ENCODE peak calls at places on chromosome 19, in seven cellular contexts. R is H1, V is neuronal stem cell, G is mesendoderm, U is IMR-90, Y is colonic mucosa, C is endodermal cell. A is an unnamed sample.

GRCh38 chr19:7013678-7014077 is 7.6 kb downstream of the MBD3L2B start:
- DNase-seq in R (no peak), V (no peak), G (no peak), U (no peak), Y (peak), C (no peak), A (no peak)

GRCh38 chr19:10288662-10289166 is 1.0 kb upstream of the ICAM5 start:
- DNase-seq in R (peak), V (no peak), G (peak), U (peak), Y (peak), C (peak), A (no peak)

GRCh38 chr19:31356587-31357314 is 7.5 kb upstream of the TSHZ3 start:
- DNase-seq in R (peak), V (no peak), G (peak), U (no peak), Y (peak), C (peak), A (peak)

GRCh38 chr19:31890230-31890629 is 455.2 kb upstream of the ZNF507 start:
- DNase-seq in R (peak), V (no peak), G (peak), U (no peak), Y (no peak), C (peak), A (no peak)

GRCh38 chr19:51439021-51439465 is 19.2 kb downstream of the SIGLEC8 start:
- DNase-seq in R (no peak), V (no peak), G (peak), U (no peak), Y (no peak), C (peak), A (no peak)

GRCh38 chr19:45179063-45179847 is 671 bp downstream of the BLOC1S3 start:
- DNase-seq in R (no peak), V (no peak), G (no peak), U (peak), Y (no peak), C (peak), A (no peak)

GRCh38 chr19:29529646-29530548 is 4.1 kb downstream of the VSTM2B start:
- DNase-seq in R (peak), V (peak), G (peak), U (no peak), Y (no peak), C (peak), A (no peak)

GRCh38 chr19:5036733-5037681 is 68.1 kb downstream of the KDM4B start:
- DNase-seq in R (no peak), V (no peak), G (no peak), U (peak), Y (no peak), C (no peak), A (peak)

GRCh38 chr19:28500982-28501633 is 711.8 kb downstream of the UQCRFS1 start:
- DNase-seq in R (no peak), V (no peak), G (no peak), U (no peak), Y (no peak), C (peak), A (no peak)

GRCh38 chr19:2089727-2090053 is 6.4 kb downstream of the MOB3A start:
- DNase-seq in R (no peak), V (no peak), G (no peak), U (no peak), Y (no peak), C (no peak), A (no peak)

GRCh38 chr19:3549816-3550215 is 7.6 kb downstream of the MFSD12 start:
- DNase-seq in R (no peak), V (no peak), G (no peak), U (no peak), Y (no peak), C (no peak), A (no peak)

GRCh38 chr19:5624154-5624663 is 1.3 kb downstream of the SAFB start:
- DNase-seq in R (peak), V (no peak), G (peak), U (peak), Y (peak), C (peak), A (peak)

GRCh38 chr19:748274-748598 is 2.7 kb upstream of the MISP start:
- DNase-seq in R (no peak), V (no peak), G (no peak), U (no peak), Y (peak), C (peak), A (no peak)

GRCh38 chr19:18507021-18507726 is 14.7 kb downstream of the ELL start:
- DNase-seq in R (no peak), V (no peak), G (no peak), U (no peak), Y (peak), C (no peak), A (no peak)

GRCh38 chr19:45142728-45143115 is 18.1 kb downstream of the NKPD1 start:
- DNase-seq in R (no peak), V (no peak), G (no peak), U (no peak), Y (no peak), C (no peak), A (no peak)

GRCh38 chr19:10724573-10725071 is 6.7 kb downstream of the DNM2 start:
- DNase-seq in R (no peak), V (no peak), G (no peak), U (no peak), Y (no peak), C (no peak), A (no peak)

GRCh38 chr19:46760363-46760762 is 14.1 kb upstream of the STRN4 start:
- DNase-seq in R (no peak), V (no peak), G (no peak), U (no peak), Y (no peak), C (no peak), A (no peak)

GRCh38 chr19:46759817-46760333 is 13.6 kb upstream of the STRN4 start:
- DNase-seq in R (no peak), V (no peak), G (no peak), U (peak), Y (no peak), C (no peak), A (peak)

GRCh38 chr19:46762245-46762890 is 16.1 kb upstream of the STRN4 start:
- DNase-seq in R (no peak), V (no peak), G (no peak), U (no peak), Y (no peak), C (no peak), A (no peak)

GRCh38 chr19:46764817-46765291 is 18.6 kb upstream of the STRN4 start:
- DNase-seq in R (no peak), V (no peak), G (no peak), U (no peak), Y (peak), C (no peak), A (no peak)

DNA sequence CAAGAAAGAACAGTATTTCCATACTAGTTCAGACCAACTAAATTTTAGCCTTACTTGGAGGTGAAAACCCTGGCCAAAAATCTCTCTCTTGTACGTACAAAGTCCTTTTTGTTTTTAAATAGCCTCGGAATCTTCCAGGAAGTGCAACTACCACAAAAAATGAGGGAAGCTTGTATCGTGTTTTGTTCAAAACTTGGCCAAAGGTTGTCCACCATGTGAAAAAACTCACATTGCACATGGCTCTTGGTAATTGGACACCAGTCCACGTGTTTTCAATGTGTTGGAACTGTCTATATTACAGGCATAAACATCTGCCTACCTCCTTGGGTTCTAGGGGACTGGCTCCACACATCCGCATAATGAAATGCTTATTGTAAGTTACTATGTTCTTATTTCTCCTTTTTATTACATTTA is 15.2 kb upstream of the STRN4 start:
- DNase-seq in R (no peak), V (no peak), G (no peak), U (peak), Y (no peak), C (no peak), A (peak)
- H3K9ac ChIP-seq in R (no peak), V (no peak), G (no peak), U (no peak), Y (no peak), C (no peak), A (no peak)

GRCh38 chr19:15992014-15992413 is 43.2 kb downstream of the OR10H4 start:
- DNase-seq in R (no peak), V (no peak), G (no peak), U (no peak), Y (no peak), C (no peak), A (no peak)
- H3K9ac ChIP-seq in R (no peak), V (no peak), G (no peak), U (no peak), Y (no peak), C (no peak), A (no peak)

GRCh38 chr19:14027856-14028450 is at the start of gene RLN3:
- DNase-seq in R (no peak), V (no peak), G (no peak), U (no peak), Y (no peak), C (no peak), A (no peak)

GRCh38 chr19:14031719-14032480 is at the start of gene IL27RA:
- DNase-seq in R (peak), V (peak), G (peak), U (peak), Y (peak), C (peak), A (peak)

GRCh38 chr19:14028901-14029300 is 953 bp downstream of the RLN3 start:
- DNase-seq in R (no peak), V (no peak), G (no peak), U (no peak), Y (no peak), C (no peak), A (no peak)

GRCh38 chr19:14033946-14034345 is 2.4 kb downstream of the IL27RA start:
- DNase-seq in R (no peak), V (no peak), G (no peak), U (no peak), Y (no peak), C (no peak), A (peak)

DNA sequence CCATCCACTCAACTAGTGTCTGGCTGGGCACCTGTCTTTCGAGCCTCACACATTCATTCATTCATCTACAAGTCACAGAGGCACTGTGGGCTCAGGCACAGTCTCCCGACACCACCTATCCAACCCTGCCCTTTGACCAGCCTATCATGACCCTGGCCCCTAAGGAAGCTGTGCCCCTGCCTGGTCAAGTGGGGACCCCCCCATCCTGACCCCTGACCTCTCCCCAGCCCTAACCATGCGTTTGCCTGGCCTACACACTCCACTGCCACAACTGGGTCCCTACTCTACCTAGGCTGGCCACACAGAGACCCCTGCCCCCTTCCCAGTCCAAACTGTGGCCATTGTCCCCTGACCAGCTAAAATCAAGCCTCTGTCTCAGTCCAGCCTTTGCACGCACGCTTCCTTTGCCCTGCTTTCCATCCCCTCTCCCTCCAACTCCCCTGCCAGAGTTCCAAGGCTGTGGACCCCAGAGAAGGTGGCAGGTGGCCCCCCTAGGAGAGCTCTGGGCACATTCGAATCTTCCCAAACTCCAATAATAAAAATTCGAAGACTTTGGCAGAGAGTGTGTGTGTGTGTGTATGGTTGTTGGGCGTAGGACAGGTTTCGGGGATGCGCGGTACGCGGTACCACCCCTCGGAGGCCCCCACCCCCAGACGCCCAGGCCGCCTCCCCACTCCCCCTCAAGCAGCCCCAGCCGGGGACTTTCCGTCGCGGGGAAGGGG is 404 bp upstream of the IL27RA start:
- DNase-seq in R (no peak), V (no peak), G (no peak), U (no peak), Y (no peak), C (no peak), A (no peak)
- H3K9ac ChIP-seq in R (no peak), V (peak), G (peak), U (no peak), Y (no peak), C (peak), A (peak)

GRCh38 chr19:17468302-17469091 is 1.8 kb upstream of the SLC27A1 start:
- DNase-seq in R (no peak), V (no peak), G (no peak), U (no peak), Y (peak), C (peak), A (no peak)

GRCh38 chr19:17469371-17470203 is 737 bp upstream of the SLC27A1 start:
- DNase-seq in R (peak), V (peak), G (peak), U (peak), Y (peak), C (peak), A (peak)

GRCh38 chr19:17467471-17468301 is 2.6 kb upstream of the SLC27A1 start:
- DNase-seq in R (no peak), V (no peak), G (no peak), U (no peak), Y (no peak), C (no peak), A (no peak)

GRCh38 chr19:17469092-17469370 is 1.3 kb upstream of the SLC27A1 start:
- DNase-seq in R (no peak), V (no peak), G (no peak), U (peak), Y (no peak), C (no peak), A (no peak)

GRCh38 chr19:17466487-17466850 is 3.9 kb upstream of the SLC27A1 start:
- DNase-seq in R (no peak), V (no peak), G (no peak), U (no peak), Y (no peak), C (no peak), A (no peak)
- H3K9ac ChIP-seq in R (no peak), V (no peak), G (no peak), U (no peak), Y (no peak), C (no peak), A (no peak)

DNA sequence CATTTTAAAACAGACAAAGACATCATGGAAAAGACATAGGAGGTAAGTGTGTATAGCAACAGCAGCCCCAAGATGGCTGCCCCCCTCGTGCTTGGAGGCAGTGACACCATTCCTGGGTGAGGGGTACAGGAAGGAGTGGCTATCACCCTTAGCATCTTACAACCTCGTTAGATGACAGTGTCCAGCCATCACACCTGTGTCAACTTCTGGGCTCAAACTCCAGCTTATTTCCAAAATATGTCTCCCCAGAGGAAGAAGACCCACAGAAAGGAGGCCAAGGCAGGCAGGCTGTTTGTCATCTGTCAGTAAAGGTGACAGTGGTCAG is 27.5 kb downstream of the EPS15L1 start:
- DNase-seq in R (no peak), V (no peak), G (no peak), U (no peak), Y (no peak), C (no peak), A (no peak)
- H3K9ac ChIP-seq in R (no peak), V (no peak), G (no peak), U (no peak), Y (no peak), C (no peak), A (no peak)

A was measured in fibroblast of lung.